ENCODE peak calls at places on chromosomes 13 and 19, in seven cellular contexts. A is stimulated activated CD4-positive, alpha-beta T cell treated with anti-CD3 and anti-CD28 coated beads, Interleukin-15, amount 100 ng/mL, for 1 hour; G is ascending aorta; P is activated CD4-positive, CD25-positive, alpha-beta regulatory T cell treated with anti-CD3 and anti-CD28 coated beads, Interleukin-2, amount 50 U/mL, for 16 hours; I is activated naive CD8-positive, alpha-beta T cell treated with anti-CD3 and anti-CD28 coated beads, Interleukin-2, amount 50 U/mL, for 24 hours; Z is SW480; L is hypothalamus. U is an unnamed sample.

GRCh38 chr19:7919681-7920519 is at the start of gene SNAPC2:
- DNase-seq in A (peak; percentile 93), G (peak; percentile 98), P (peak; percentile 92), I (peak; percentile 97), Z (peak; percentile 93), L (peak; percentile 93), U (peak; percentile 99)

GRCh38 chr13:32265726-32266125 is 49.4 kb downstream of the ZAR1L start:
- DNase-seq in A (no peak), G (no peak), P (no peak), I (no peak), Z (no peak), L (no peak), U (no peak)

GRCh38 chr13:90008707-90009149 is 1338.8 kb upstream of the MIR17HG start:
- DNase-seq in A (no peak), G (no peak), P (no peak), I (no peak), Z (no peak), L (no peak), U (no peak)

GRCh38 chr13:30615851-30616311 is 1.8 kb upstream of the USPL1 start:
- DNase-seq in A (no peak), G (no peak), P (no peak), I (no peak), Z (peak; percentile 39), L (no peak), U (peak; percentile 34)

GRCh38 chr13:41652735-41653361 is 195.5 kb downstream of the RGCC start:
- DNase-seq in A (no peak), G (no peak), P (peak; percentile 5), I (peak; percentile 26), Z (peak; percentile 54), L (no peak), U (peak; percentile 21)

GRCh38 chr19:6055013-6055795 is 55.1 kb downstream of the RFX2 start:
- DNase-seq in A (no peak), G (no peak), P (no peak), I (no peak), Z (no peak), L (no peak), U (no peak)

GRCh38 chr19:44757735-44758505 is 9.4 kb downstream of the BCL3 start:
- DNase-seq in A (no peak), G (peak; percentile 83), P (no peak), I (no peak), Z (no peak), L (no peak), U (no peak)

GRCh38 chr19:6767357-6768235 is at the start of gene SH2D3A:
- DNase-seq in A (peak; percentile 91), G (peak; percentile 78), P (peak; percentile 83), I (peak; percentile 92), Z (peak; percentile 94), L (no peak), U (peak; percentile 96)

GRCh38 chr19:56538761-56539263 is at the start of gene ZFP28:
- DNase-seq in A (no peak), G (peak; percentile 84), P (peak; percentile 42), I (peak; percentile 77), Z (no peak), L (no peak), U (no peak)

GRCh38 chr19:43337737-43338136 is 15.7 kb upstream of the CD177 start:
- DNase-seq in A (no peak), G (no peak), P (no peak), I (no peak), Z (no peak), L (no peak), U (no peak)

GRCh38 chr13:112496166-112496565 is 91.8 kb downstream of the TUBGCP3 start:
- DNase-seq in A (no peak), G (no peak), P (no peak), I (no peak), Z (no peak), L (no peak), U (no peak)

GRCh38 chr19:6787393-6787792 is 14.9 kb downstream of the VAV1 start:
- DNase-seq in A (no peak), G (no peak), P (no peak), I (no peak), Z (no peak), L (no peak), U (no peak)

GRCh38 chr19:28472111-28472510 is 740.8 kb downstream of the UQCRFS1 start:
- DNase-seq in A (no peak), G (no peak), P (no peak), I (no peak), Z (no peak), L (no peak), U (no peak)

GRCh38 chr13:112510002-112510780 is 77.8 kb downstream of the TUBGCP3 start:
- DNase-seq in A (no peak), G (no peak), P (no peak), I (no peak), Z (peak; percentile 59), L (no peak), U (peak; percentile 29)

GRCh38 chr13:110304256-110304655 is 2.7 kb downstream of the COL4A1 start:
- DNase-seq in A (no peak), G (peak; percentile 77), P (no peak), I (no peak), Z (no peak), L (no peak), U (no peak)

GRCh38 chr13:32048816-32049215 is 17.2 kb downstream of the FRY start:
- DNase-seq in A (no peak), G (no peak), P (no peak), I (no peak), Z (peak; percentile 32), L (no peak), U (no peak)

GRCh38 chr19:16830679-16831078 is 1.5 kb downstream of the SIN3B start:
- DNase-seq in A (no peak), G (no peak), P (no peak), I (no peak), Z (no peak), L (no peak), U (no peak)

GRCh38 chr19:55546822-55547614 is 1.7 kb upstream of the SBK3 start:
- DNase-seq in A (no peak), G (peak; percentile 94), P (no peak), I (no peak), Z (no peak), L (peak; percentile 10), U (peak; percentile 80)

GRCh38 chr19:8512991-8513686 is 828 bp downstream of the ZNF414 start:
- DNase-seq in A (no peak), G (no peak), P (no peak), I (no peak), Z (no peak), L (no peak), U (no peak)

GRCh38 chr19:34365463-34366401 is 736 bp downstream of the GPI start:
- DNase-seq in A (no peak), G (peak; percentile 73), P (no peak), I (no peak), Z (peak; percentile 29), L (peak; percentile 23), U (peak; percentile 64)

GRCh38 chr13:50745542-50745941 is 98.0 kb downstream of the DLEU7 start:
- DNase-seq in A (no peak), G (no peak), P (no peak), I (no peak), Z (no peak), L (no peak), U (no peak)

GRCh38 chr19:53977991-53978731 is 13.3 kb upstream of the CACNG6 start:
- DNase-seq in A (peak; percentile 14), G (peak; percentile 67), P (no peak), I (peak; percentile 23), Z (no peak), L (peak; percentile 33), U (peak; percentile 39)

GRCh38 chr19:41799444-41800000 is 3.1 kb downstream of the CEACAM3 start:
- DNase-seq in A (no peak), G (peak; percentile 34), P (no peak), I (no peak), Z (no peak), L (no peak), U (no peak)

GRCh38 chr13:23098508-23098907 is 82.3 kb upstream of the SGCG start:
- DNase-seq in A (no peak), G (no peak), P (no peak), I (no peak), Z (no peak), L (no peak), U (no peak)

GRCh38 chr19:3980353-3981251 is 4.7 kb downstream of the EEF2 start:
- DNase-seq in A (no peak), G (no peak), P (no peak), I (no peak), Z (no peak), L (no peak), U (no peak)

GRCh38 chr19:48218964-48219363 is 36.7 kb downstream of the CARD8 start:
- DNase-seq in A (no peak), G (no peak), P (no peak), I (no peak), Z (no peak), L (no peak), U (no peak)

GRCh38 chr19:19451429-19452240 is 46.2 kb downstream of the GATAD2A start:
- DNase-seq in A (no peak), G (no peak), P (no peak), I (peak; percentile 40), Z (no peak), L (no peak), U (no peak)